ENCODE peak calls at places on chromosomes 4 and X, in nine cellular contexts. T is A549, W is sigmoid colon, B is ovary, M is Peyer's patch, Z is suprapubic skin, F is breast epithelium, J is heart left ventricle, V is vagina. Y is an unnamed sample.

GRCh38 chr4:145099653-145100052 is 1.5 kb downstream of the ABCE1 start:
- DNase-seq in T (no peak), W (no peak), B (no peak), M (no peak), Z (no peak), F (no peak), J (no peak), V (no peak), Y (no peak)

GRCh38 chr4:94491322-94491721 is 39.6 kb downstream of the PDLIM5 start:
- DNase-seq in T (no peak), W (no peak), B (no peak), M (no peak), Z (no peak), F (no peak), J (no peak), V (no peak), Y (no peak)

GRCh38 chr4:42627887-42628646 is 28.8 kb downstream of the ATP8A1 start:
- DNase-seq in T (peak; percentile 0), W (peak; percentile 67), B (peak; percentile 70), M (no peak), Z (peak; percentile 76), F (peak; percentile 51), J (peak; percentile 86), V (no peak), Y (peak; percentile 63)

GRCh38 chr4:5199912-5200311 is 148.6 kb downstream of the STK32B start:
- DNase-seq in T (no peak), W (no peak), B (no peak), M (no peak), Z (no peak), F (no peak), J (no peak), V (no peak), Y (no peak)

GRCh38 chr4:107894138-107894603 is 37.2 kb upstream of the CYP2U1 start:
- DNase-seq in T (no peak), W (no peak), B (no peak), M (no peak), Z (no peak), F (no peak), J (no peak), V (no peak), Y (no peak)

GRCh38 chr4:101242441-101242840 is 104.9 kb downstream of the PPP3CA start:
- DNase-seq in T (no peak), W (no peak), B (no peak), M (no peak), Z (no peak), F (no peak), J (no peak), V (no peak), Y (no peak)

GRCh38 chr4:87041142-87041541 is 106.3 kb downstream of the AFF1 start:
- DNase-seq in T (no peak), W (peak; percentile 79), B (peak; percentile 58), M (no peak), Z (no peak), F (no peak), J (no peak), V (no peak), Y (peak; percentile 67)

GRCh38 chrX:88416002-88416401 is 331.0 kb upstream of the CPXCR1 start:
- DNase-seq in T (no peak), W (no peak), B (no peak), M (no peak), Z (no peak), F (no peak), J (no peak), V (no peak), Y (no peak)

GRCh38 chr4:45580306-45580705 is 543.5 kb downstream of the GABRG1 start:
- DNase-seq in T (no peak), W (no peak), B (no peak), M (no peak), Z (no peak), F (no peak), J (no peak), V (no peak), Y (no peak)

GRCh38 chr4:90536408-90536807 is 409.2 kb downstream of the CCSER1 start:
- DNase-seq in T (no peak), W (no peak), B (no peak), M (no peak), Z (no peak), F (no peak), J (no peak), V (no peak), Y (no peak)

GRCh38 chr4:72302981-72303704 is 265.9 kb downstream of the ADAMTS3 start:
- DNase-seq in T (peak; percentile 24), W (no peak), B (no peak), M (peak; percentile 43), Z (no peak), F (no peak), J (no peak), V (no peak), Y (no peak)

GRCh38 chrX:9897761-9898161 is 69.4 kb upstream of the CLDN34 start:
- DNase-seq in T (no peak), W (no peak), B (no peak), M (no peak), Z (no peak), F (no peak), J (no peak), V (no peak), Y (peak; percentile 9)

GRCh38 chr4:54077812-54078211 is 13.4 kb upstream of the CHIC2 start:
- DNase-seq in T (no peak), W (no peak), B (no peak), M (no peak), Z (no peak), F (no peak), J (no peak), V (no peak), Y (no peak)

GRCh38 chr4:163623787-163624186 is 129.3 kb downstream of the TMA16 start:
- DNase-seq in T (no peak), W (no peak), B (no peak), M (no peak), Z (no peak), F (no peak), J (no peak), V (no peak), Y (no peak)

GRCh38 chrX:34879361-34879760 is 63.2 kb upstream of the FAM47B start:
- DNase-seq in T (peak; percentile 7), W (no peak), B (no peak), M (no peak), Z (no peak), F (no peak), J (no peak), V (no peak), Y (no peak)

GRCh38 chr4:145937021-145937861 is 1.4 kb downstream of the ZNF827 start:
- DNase-seq in T (peak; percentile 57), W (peak; percentile 85), B (peak; percentile 80), M (peak; percentile 87), Z (peak; percentile 79), F (peak; percentile 67), J (peak; percentile 71), V (no peak), Y (peak; percentile 36)

GRCh38 chr4:174012135-174012923 is 271.1 kb downstream of the FBXO8 start:
- DNase-seq in T (no peak), W (no peak), B (no peak), M (no peak), Z (no peak), F (no peak), J (no peak), V (no peak), Y (no peak)

GRCh38 chr4:177987896-177988295 is 545.7 kb upstream of the AGA start:
- DNase-seq in T (no peak), W (no peak), B (no peak), M (no peak), Z (no peak), F (no peak), J (no peak), V (no peak), Y (no peak)

GRCh38 chr4:85127653-85128052 is 161.2 kb upstream of the WDFY3 start:
- DNase-seq in T (peak; percentile 52), W (no peak), B (no peak), M (no peak), Z (no peak), F (no peak), J (no peak), V (no peak), Y (no peak)

GRCh38 chr4:17511041-17511949 is 595 bp downstream of the QDPR start:
- DNase-seq in T (peak; percentile 46), W (peak; percentile 85), B (peak; percentile 65), M (peak; percentile 72), Z (peak; percentile 83), F (no peak), J (peak; percentile 45), V (no peak), Y (peak; percentile 19)

GRCh38 chrX:74613350-74614192 is 853 bp downstream of the RLIM start:
- DNase-seq in T (peak; percentile 44), W (no peak), B (peak; percentile 24), M (no peak), Z (no peak), F (no peak), J (no peak), V (no peak), Y (no peak)
- TF ChIP-seq CTCF in T (peak; percentile 8), W (no peak), B (no peak), M (no peak), Z (no peak), F (no peak), J (no peak), V (no peak), Y (no peak)

DNA sequence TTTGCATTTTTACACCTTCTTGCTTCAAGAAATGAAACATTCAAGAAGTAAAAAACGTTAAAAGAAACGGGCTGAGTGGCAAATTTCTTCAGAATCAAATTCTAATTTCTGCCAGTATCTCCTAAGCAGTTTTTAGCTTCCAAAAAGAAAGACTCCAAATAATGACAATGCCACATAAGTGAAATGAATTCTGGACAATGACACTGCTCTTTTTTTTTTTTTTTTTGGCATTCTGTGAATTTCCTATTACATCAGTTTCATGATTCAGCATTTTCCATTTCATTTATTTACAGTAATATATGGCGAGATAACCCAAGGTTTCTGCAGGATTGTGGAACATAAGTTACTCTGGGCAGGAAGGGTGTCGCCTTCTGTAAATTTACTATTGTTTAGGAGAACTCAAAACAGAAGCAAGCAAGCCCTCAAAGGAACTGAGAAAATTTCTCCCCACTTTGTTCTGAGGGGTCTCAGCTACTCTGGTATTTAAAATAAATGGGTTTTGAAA is 1.3 kb downstream of the SEL1L3 start:
- DNase-seq in T (peak; percentile 12), W (no peak), B (no peak), M (no peak), Z (no peak), F (no peak), J (no peak), V (no peak), Y (no peak)
- TF ChIP-seq POLR2A in T (no peak), W (no peak), B (no peak), M (no peak), Z (no peak), F (no peak), J (no peak), V (no peak), Y (no peak)

GRCh38 chr4:15855804-15856475 is 77.8 kb downstream of the CD38 start:
- DNase-seq in T (no peak), W (peak; percentile 71), B (no peak), M (no peak), Z (no peak), F (no peak), J (peak; percentile 68), V (peak; percentile 52), Y (peak; percentile 59)
- H3K4me3 ChIP-seq in T (no peak overlapping the region), W (no peak overlapping the region), B (no peak overlapping the region), M (no peak overlapping the region), Z (no peak overlapping the region), F (no peak overlapping the region), J (no peak overlapping the region), V (no peak overlapping the region), Y (no peak overlapping the region)

DNA sequence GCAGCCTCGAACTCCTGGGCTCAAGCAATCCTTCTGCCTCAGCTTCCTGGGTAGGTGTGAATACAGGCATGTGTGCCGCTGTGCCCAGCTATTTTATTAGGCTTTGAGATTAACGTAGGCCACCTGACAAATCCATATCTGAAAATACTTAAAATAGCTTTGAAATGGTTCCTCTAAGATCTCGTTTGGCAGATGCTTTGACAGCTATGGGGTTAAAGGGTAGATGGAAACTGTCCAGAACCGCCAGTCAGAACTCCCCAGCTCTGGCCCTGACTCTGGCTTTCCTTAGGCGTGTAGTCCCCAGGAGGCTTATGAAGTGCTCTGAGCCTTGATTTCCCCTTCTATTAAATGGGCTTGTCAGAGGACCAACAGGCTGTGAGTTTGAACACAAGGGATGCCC is 32.8 kb upstream of the STIM2 start:
- DNase-seq in T (no peak), W (no peak), B (no peak), M (no peak), Z (no peak), F (no peak), J (no peak), V (no peak), Y (no peak)
- TF ChIP-seq CTCF in T (no peak), W (no peak), B (no peak), M (no peak), Z (no peak), F (no peak), J (no peak), V (no peak), Y (no peak)